ENCODE peak calls at places on chromosome 18, in four cellular contexts. S is hypothalamus, W is posterior cingulate gyrus, C is NCI-H1092 treated with DMSO at 0.1 percent for 48 hours. T is an unnamed sample.

GRCh38 chr18:27313678-27314077 is 128.6 kb upstream of the CHST9 start:
- DNase-seq in S (no peak), W (no peak), C (no peak), T (no peak)

GRCh38 chr18:49832221-49832647 is 18.9 kb upstream of the ACAA2 start:
- DNase-seq in S (no peak), W (no peak), C (no peak), T (no peak)

GRCh38 chr18:3585656-3586509 is 135.9 kb downstream of the TGIF1 start:
- DNase-seq in S (peak), W (no peak), C (peak), T (peak)

GRCh38 chr18:75455249-75456183 is 28.0 kb upstream of the SMIM21 start:
- DNase-seq in S (peak), W (no peak), C (peak), T (no peak)

GRCh38 chr18:43396266-43396665 is 119.0 kb upstream of the SYT4 start:
- DNase-seq in S (no peak), W (no peak), C (peak), T (peak)

GRCh38 chr18:22691988-22692710 is 241.0 kb upstream of the RBBP8 start:
- DNase-seq in S (no peak), W (no peak), C (no peak), T (no peak)

GRCh38 chr18:3500016-3500415 is 50.0 kb downstream of the TGIF1 start:
- DNase-seq in S (no peak), W (no peak), C (no peak), T (no peak)

GRCh38 chr18:79900610-79901570 is 50.6 kb downstream of the SLC66A2 start:
- DNase-seq in S (no peak), W (no peak), C (no peak), T (no peak)

GRCh38 chr18:54205951-54206350 is 18.5 kb downstream of the MBD2 start:
- DNase-seq in S (no peak), W (no peak), C (no peak), T (no peak)

GRCh38 chr18:11148655-11149440 is 521 bp downstream of the PIEZO2 start:
- DNase-seq in S (no peak), W (no peak), C (no peak), T (no peak)

GRCh38 chr18:2547477-2548087 is 23.7 kb downstream of the METTL4 start:
- DNase-seq in S (no peak), W (no peak), C (peak), T (peak)

GRCh38 chr18:46555724-46556123 is 101.3 kb downstream of the LOXHD1 start:
- DNase-seq in S (no peak), W (no peak), C (peak), T (no peak)

GRCh38 chr18:44602380-44602779 is 78.3 kb upstream of the SETBP1 start:
- DNase-seq in S (no peak), W (no peak), C (no peak), T (no peak)

GRCh38 chr18:31965331-31965970 is 22.5 kb upstream of the TRAPPC8 start:
- DNase-seq in S (no peak), W (no peak), C (no peak), T (no peak)

GRCh38 chr18:65659912-65660311 is 90.9 kb upstream of the CDH7 start:
- DNase-seq in S (no peak), W (no peak), C (no peak), T (no peak)

GRCh38 chr18:63365909-63366269 is 1.1 kb downstream of the KDSR start:
- DNase-seq in S (no peak), W (no peak), C (no peak), T (no peak)

GRCh38 chr18:73261243-73261642 is 393.5 kb upstream of the NETO1 start:
- DNase-seq in S (no peak), W (no peak), C (no peak), T (no peak)

GRCh38 chr18:67583621-67584020 is 67.1 kb upstream of the DSEL start:
- DNase-seq in S (no peak), W (no peak), C (no peak), T (no peak)

GRCh38 chr18:51196811-51197660 is 445 bp downstream of the MEX3C start:
- DNase-seq in S (no peak), W (no peak), C (peak), T (peak)

T was measured in NCI-H1105 treated with DMSO at 0.1 percent for 48 hours.